ENCODE peak calls at places on chromosomes 1 and 21, in four cellular contexts. E is A549, T is K562, Z is GM12878. W is an unnamed sample.

GRCh38 chr21:42350271-42350885 is 416 bp downstream of the TFF2 start:
- DNase-seq in E (no peak), Z (no peak), T (no peak), W (no peak)

GRCh38 chr1:231691618-231692259 is 65.1 kb downstream of the DISC1 start:
- DNase-seq in Z (no peak), T (peak; percentile 77), E (peak; percentile 55), W (peak; percentile 47)

GRCh38 chr1:66436378-66437135 is 97.4 kb upstream of the SGIP1 start:
- DNase-seq in E (peak; percentile 5), Z (peak; percentile 44), T (no peak), W (peak; percentile 80)

GRCh38 chr1:189962171-189962570 is 515.5 kb downstream of the BRINP3 start:
- DNase-seq in Z (no peak), E (no peak), T (no peak), W (peak; percentile 90)

GRCh38 chr1:211336775-211337174 is 10.1 kb downstream of the TRAF5 start:
- DNase-seq in E (no peak), T (no peak), Z (no peak), W (no peak)

GRCh38 chr1:235317179-235317578 is 10.8 kb downstream of the ARID4B start:
- DNase-seq in Z (no peak), E (no peak), T (no peak), W (no peak)

GRCh38 chr1:33241866-33242265 is 14.4 kb upstream of the ZNF362 start:
- DNase-seq in Z (no peak), E (no peak), T (no peak), W (no peak)

GRCh38 chr1:245128381-245128780 is 26.4 kb upstream of the KIF26B start:
- DNase-seq in T (no peak), E (no peak), Z (no peak), W (no peak)

GRCh38 chr1:46486432-46487015 is 3.1 kb upstream of the DMBX1 start:
- DNase-seq in E (no peak), T (no peak), Z (no peak), W (no peak)

GRCh38 chr1:160739098-160739511 is at the start of gene SLAMF7:
- DNase-seq in T (no peak), Z (peak; percentile 81), E (no peak), W (no peak)

GRCh38 chr1:88612299-88612698 is 71.8 kb upstream of the PKN2 start:
- DNase-seq in E (no peak), Z (no peak), T (no peak), W (no peak)

GRCh38 chr1:30840904-30841598 is 67.5 kb downstream of the SDC3 start:
- DNase-seq in T (no peak), E (no peak), Z (no peak), W (peak; percentile 17)

GRCh38 chr1:94101613-94101940 is 19.4 kb downstream of the ABCA4 start:
- DNase-seq in Z (no peak), E (no peak), T (no peak), W (peak; percentile 11)

GRCh38 chr1:105138445-105138821 is 1388.7 kb downstream of the AMY1C start:
- DNase-seq in E (no peak), Z (no peak), T (no peak), W (no peak)

GRCh38 chr21:27734146-27734545 is 767.3 kb upstream of the ADAMTS5 start:
- DNase-seq in E (no peak), Z (no peak), T (no peak), W (peak; percentile 91)

GRCh38 chr1:33169290-33170055 is 12.4 kb downstream of the TRIM62 start:
- DNase-seq in Z (no peak), T (no peak), E (no peak), W (peak; percentile 35)

GRCh38 chr21:39020751-39021474 is 162.3 kb downstream of the PSMG1 start:
- DNase-seq in Z (no peak), E (no peak), T (no peak), W (peak; percentile 74)

GRCh38 chr1:227397356-227397978 is 79.2 kb upstream of the CDC42BPA start:
- DNase-seq in T (peak; percentile 30), E (no peak), Z (no peak), W (no peak)

GRCh38 chr1:108590947-108591346 is 31.0 kb downstream of the EEIG2 start:
- DNase-seq in E (peak; percentile 2), Z (no peak), T (no peak), W (peak; percentile 95)

GRCh38 chr1:114620419-114620818 is 39.0 kb upstream of the BCAS2 start:
- DNase-seq in T (no peak), Z (no peak), E (no peak), W (no peak)

GRCh38 chr1:26126321-26127084 is 14.9 kb downstream of the PDIK1L start:
- DNase-seq in E (no peak), T (peak; percentile 81), Z (no peak), W (peak; percentile 26)

GRCh38 chr1:231678021-231678432 is 51.4 kb downstream of the DISC1 start:
- DNase-seq in E (no peak), Z (no peak), T (no peak), W (peak; percentile 75)

GRCh38 chr1:114345930-114346479 is 165.0 kb downstream of the TRIM33 start:
- DNase-seq in Z (no peak), E (peak; percentile 18), T (peak; percentile 42), W (no peak)

GRCh38 chr1:16719571-16720402 is 20.5 kb upstream of the RNU1-4 start:
- DNase-seq in T (peak; percentile 10), Z (no peak), E (no peak), W (no peak)

GRCh38 chr1:78833491-78833890 is 173.0 kb downstream of the ADGRL4 start:
- DNase-seq in Z (no peak), E (no peak), T (no peak), W (peak; percentile 78)

GRCh38 chr1:103424645-103425044 is 100.9 kb upstream of the RNPC3 start:
- DNase-seq in E (no peak), T (no peak), Z (no peak), W (no peak)

GRCh38 chr1:207935166-207935583 is 24.2 kb upstream of the CD34 start:
- DNase-seq in Z (peak; percentile 87), E (no peak), T (no peak), W (no peak)

GRCh38 chr1:113903496-113904291 is 905 bp downstream of the AP4B1 start:
- DNase-seq in T (peak; percentile 40), Z (peak; percentile 31), E (no peak), W (no peak)

GRCh38 chr1:91958926-91959325 is 9.7 kb downstream of the BRDT start:
- DNase-seq in Z (no peak), E (no peak), T (no peak), W (no peak)

GRCh38 chr1:30412241-30413110 is 310.9 kb downstream of the MATN1 start:
- DNase-seq in T (no peak), Z (no peak), E (no peak), W (no peak)

GRCh38 chr1:208117817-208118216 is 126.4 kb downstream of the PLXNA2 start:
- DNase-seq in Z (no peak), E (no peak), T (no peak), W (no peak)

GRCh38 chr1:33093004-33093403 is 12.1 kb downstream of the AZIN2 start:
- DNase-seq in E (no peak), T (peak; percentile 41), Z (no peak), W (no peak)

GRCh38 chr1:6286266-6286665 is 25.4 kb upstream of the GPR153 start:
- DNase-seq in Z (no peak), E (no peak), T (no peak), W (no peak)

GRCh38 chr1:10286244-10286643 is 75.9 kb downstream of the KIF1B start:
- DNase-seq in T (no peak), Z (no peak), E (no peak), W (peak; percentile 39)

GRCh38 chr1:20359451-20360330 is 69.0 kb downstream of the VWA5B1 start:
- DNase-seq in E (no peak), T (no peak), Z (no peak), W (no peak)

GRCh38 chr21:38819719-38820147 is 14.0 kb downstream of the ETS2 start:
- DNase-seq in Z (no peak), T (no peak), E (no peak), W (peak; percentile 77)

GRCh38 chr1:218377143-218377660 is 32.1 kb downstream of the TGFB2 start:
- DNase-seq in Z (no peak), T (peak; percentile 49), E (peak; percentile 76), W (peak; percentile 99)

GRCh38 chr1:225349826-225350225 is 78.0 kb downstream of the LBR start:
- DNase-seq in Z (no peak), T (no peak), E (no peak), W (no peak)

GRCh38 chr1:59446257-59446901 is 149.5 kb downstream of the FGGY start:
- DNase-seq in Z (no peak), E (no peak), T (no peak), W (peak; percentile 86)
- TF ChIP-seq ELK1 in Z (no peak), E (no peak), T (no peak), W (no peak)

DNA sequence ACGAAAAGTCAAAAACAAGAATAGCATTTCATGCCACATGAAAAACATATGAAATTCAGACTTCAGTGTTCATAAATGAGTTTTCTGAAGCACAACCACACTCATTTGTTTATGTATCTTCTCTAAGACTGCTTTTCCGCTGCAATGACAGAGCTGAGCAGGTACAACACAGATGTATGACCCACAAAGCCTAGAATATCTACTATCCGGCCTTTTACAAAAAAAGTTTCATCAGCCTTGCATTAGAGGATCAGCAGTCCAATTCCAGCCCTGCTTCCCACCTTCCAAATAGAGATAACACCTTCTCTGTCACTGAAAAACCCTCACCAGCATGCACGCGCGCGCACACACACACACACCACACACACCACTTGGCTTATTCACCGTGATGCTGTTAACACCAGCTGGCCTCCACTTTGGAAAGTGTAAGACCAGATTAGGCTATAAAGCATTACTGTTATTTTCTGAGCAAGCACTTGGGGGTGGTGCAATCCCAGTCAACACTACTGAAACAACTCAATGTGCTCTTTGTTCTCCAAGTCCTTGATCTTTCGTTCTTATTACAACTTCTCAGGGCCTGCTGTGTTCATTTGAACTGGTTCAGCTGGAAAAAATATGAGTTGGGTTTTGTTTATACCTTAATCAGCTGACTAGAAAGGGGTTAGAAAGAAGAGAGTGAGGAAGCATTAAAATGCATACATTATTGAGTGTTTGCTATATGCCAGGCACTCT is 90.0 kb downstream of the GLUL start:
- DNase-seq in T (peak; percentile 53), Z (no peak), E (no peak), W (peak; percentile 1)
- TF ChIP-seq ELK1 in T (no peak), Z (no peak), E (no peak), W (no peak)

DNA sequence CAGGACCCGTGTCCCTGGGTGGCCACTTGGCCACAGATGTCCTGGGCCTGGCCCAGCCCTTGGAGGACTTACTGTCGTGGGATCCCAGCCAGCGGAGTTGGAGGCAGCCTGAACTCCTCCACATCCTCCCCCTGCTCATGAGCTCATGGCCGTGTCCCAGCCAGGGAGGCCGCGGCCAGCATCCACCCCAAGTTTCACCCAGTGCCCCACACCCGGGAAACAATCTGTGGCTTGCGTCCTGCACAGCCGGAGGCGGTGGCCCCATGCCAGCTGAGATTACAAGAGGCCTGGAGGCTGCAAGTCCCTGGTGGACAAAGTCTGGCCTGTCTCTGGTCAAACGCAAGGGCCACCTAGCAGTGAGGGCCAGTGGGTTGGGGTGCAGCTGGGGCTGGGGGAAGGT is 27.5 kb upstream of the TMEM52 start:
- DNase-seq in E (no peak), Z (no peak), T (no peak), W (peak; percentile 7)
- TF ChIP-seq ELK1 in E (no peak), Z (no peak), T (no peak), W (no peak)

GRCh38 chr1:76723949-76724348 is 143.3 kb upstream of the ST6GALNAC5 start:
- DNase-seq in Z (no peak), E (no peak), T (no peak), W (no peak)

GRCh38 chr1:76727520-76727919 is 139.8 kb upstream of the ST6GALNAC5 start:
- DNase-seq in T (no peak), Z (no peak), E (no peak), W (no peak)

GRCh38 chr1:76724816-76725215 is 142.5 kb upstream of the ST6GALNAC5 start:
- DNase-seq in Z (no peak), T (no peak), E (no peak), W (no peak)

GRCh38 chr1:76730027-76730426 is 137.3 kb upstream of the ST6GALNAC5 start:
- DNase-seq in T (no peak), E (no peak), Z (no peak), W (no peak)

GRCh38 chr1:76726251-76726650 is 141.0 kb upstream of the ST6GALNAC5 start:
- DNase-seq in T (no peak), Z (no peak), E (no peak), W (no peak)
- TF ChIP-seq ELK1 in T (no peak), Z (no peak), E (no peak), W (no peak)

W was measured in IMR-90.